ENCODE peak calls at places on chromosomes 4 and X, in four cellular contexts. M is GM12865, X is fibroblast of gingiva, T is ureter. W is an unnamed sample.

GRCh38 chr4:99808260-99808857 is 8.3 kb upstream of the DAPP1 start:
- DNase-seq in M (peak), X (no peak), T (peak), W (no peak)

GRCh38 chr4:155972098-155972497 is 18.4 kb upstream of the CTSO start:
- DNase-seq in M (peak), X (peak), T (no peak), W (no peak)

GRCh38 chr4:139177888-139178609 is 1.0 kb upstream of the ELF2 start:
- DNase-seq in M (peak), X (peak), T (peak), W (peak)

GRCh38 chr4:41334182-41334581 is 77.5 kb downstream of the UCHL1 start:
- DNase-seq in M (no peak), X (no peak), T (peak), W (no peak)

GRCh38 chr4:79588679-79589078 is 180.7 kb upstream of the GK2 start:
- DNase-seq in M (no peak), X (no peak), T (no peak), W (no peak)

GRCh38 chrX:9885150-9885549 is 82.0 kb upstream of the CLDN34 start:
- DNase-seq in M (peak), X (peak), T (peak), W (no peak)

GRCh38 chrX:5733483-5733882 is 495.2 kb downstream of the NLGN4X start:
- DNase-seq in M (no peak), X (no peak), T (no peak), W (no peak)

GRCh38 chr4:161850631-161851030 is 313.2 kb downstream of the FSTL5 start:
- DNase-seq in M (no peak), X (no peak), T (no peak), W (no peak)

GRCh38 chr4:57989430-57989829 is 879.2 kb upstream of the IGFBP7 start:
- DNase-seq in M (no peak), X (no peak), T (no peak), W (no peak)

GRCh38 chrX:108022491-108023089 is 22.3 kb upstream of the VSIG1 start:
- DNase-seq in M (no peak), X (peak), T (no peak), W (no peak)

GRCh38 chr4:1604181-1604705 is 79.9 kb downstream of the FAM53A start:
- DNase-seq in M (no peak), X (no peak), T (no peak), W (no peak)

GRCh38 chr4:133865606-133866327 is 335.8 kb downstream of the PABPC4L start:
- DNase-seq in M (no peak), X (peak), T (no peak), W (no peak)

GRCh38 chrX:138756234-138756633 is 44.7 kb upstream of the FGF13 start:
- DNase-seq in M (no peak), X (peak), T (peak), W (no peak)

GRCh38 chr4:8540072-8540471 is 40.1 kb upstream of the GPR78 start:
- DNase-seq in M (peak), X (no peak), T (no peak), W (no peak)

GRCh38 chr4:83010111-83010521 is 507 bp downstream of the LIN54 start:
- DNase-seq in M (peak), X (peak), T (no peak), W (no peak)

GRCh38 chr4:77209012-77209411 is 52.0 kb downstream of the CCNG2 start:
- DNase-seq in M (no peak), X (no peak), T (no peak), W (no peak)

GRCh38 chr4:165668694-165669093 is 204.3 kb upstream of the TLL1 start:
- DNase-seq in M (no peak), X (peak), T (no peak), W (no peak)

GRCh38 chr4:165382640-165383039 is 3.8 kb downstream of the CPE start:
- DNase-seq in M (no peak), X (no peak), T (no peak), W (no peak)

GRCh38 chr4:107734120-107734519 is 14.1 kb upstream of the PAPSS1 start:
- DNase-seq in M (peak), X (no peak), T (no peak), W (no peak)

GRCh38 chr4:52660643-52661042 is 1.5 kb upstream of the USP46 start:
- DNase-seq in M (no peak), X (no peak), T (no peak), W (no peak)

GRCh38 chrX:103183912-103184311 is 31.0 kb upstream of the BEX4 start:
- DNase-seq in M (no peak), X (no peak), T (no peak), W (no peak)

GRCh38 chr4:174403177-174403543 is 119.1 kb downstream of the HPGD start:
- DNase-seq in M (no peak), X (no peak), T (no peak), W (no peak)

GRCh38 chr4:3384771-3385701 is 56.7 kb upstream of the HGFAC start:
- DNase-seq in M (peak), X (no peak), T (peak), W (no peak)

GRCh38 chrX:73916931-73917657 is 354.1 kb downstream of the CHIC1 start:
- DNase-seq in M (no peak), X (peak), T (no peak), W (no peak)

GRCh38 chr4:173490817-173491518 is 39.1 kb downstream of the HAND2 start:
- DNase-seq in M (no peak), X (peak), T (no peak), W (no peak)

GRCh38 chrX:134679226-134679625 is 21.0 kb upstream of the PLAC1 start:
- DNase-seq in M (no peak), X (peak), T (no peak), W (no peak)

GRCh38 chrX:133056341-133056740 is 40.6 kb downstream of the USP26 start:
- DNase-seq in M (no peak), X (no peak), T (no peak), W (no peak)

W was measured in vagina.